ENCODE peak calls at places on chromosomes 12 and 14, in seven cellular contexts. H is CD8-positive, alpha-beta T cell; X is WTC11; Z is A549; M is AG09319; E is uterus; A is GM10248. N is an unnamed sample.

GRCh38 chr12:94961413-94961812 is 42.1 kb downstream of the NDUFA12 start:
- DNase-seq in M (no peak), X (no peak), H (no peak), Z (no peak), E (no peak), A (no peak), N (no peak)

GRCh38 chr14:53151523-53151866 is 1.6 kb downstream of the DDHD1 start:
- DNase-seq in E (no peak), M (no peak), H (no peak), A (no peak), X (no peak), Z (no peak), N (no peak)

GRCh38 chr12:28966049-28966778 is 182.9 kb upstream of the FAR2 start:
- DNase-seq in Z (no peak), E (peak), M (no peak), X (no peak), A (no peak), H (no peak), N (no peak)

GRCh38 chr14:76729953-76730505 is 31.2 kb upstream of the VASH1 start:
- DNase-seq in E (no peak), H (no peak), A (no peak), M (no peak), X (no peak), Z (no peak), N (no peak)

GRCh38 chr14:30283822-30284446 is 275.0 kb upstream of the G2E3 start:
- DNase-seq in A (peak), E (no peak), Z (peak), H (no peak), M (no peak), X (peak), N (peak)

GRCh38 chr12:27083861-27084271 is 1.5 kb upstream of the C12orf71 start:
- DNase-seq in H (no peak), X (no peak), A (no peak), E (no peak), M (no peak), Z (no peak), N (no peak)

GRCh38 chr14:82565825-82566224 is 1032.2 kb upstream of the SEL1L start:
- DNase-seq in H (no peak), Z (no peak), M (no peak), X (no peak), A (no peak), E (no peak), N (no peak)

GRCh38 chr14:101132051-101132541 is 228.6 kb upstream of the RTL1 start:
- DNase-seq in A (no peak), H (peak), E (no peak), M (no peak), Z (no peak), X (no peak), N (no peak)

GRCh38 chr12:27969901-27970390 is 2.6 kb downstream of the PTHLH start:
- DNase-seq in A (peak), M (no peak), H (no peak), X (peak), E (peak), Z (peak), N (peak)

GRCh38 chr12:79706156-79706555 is 15.4 kb upstream of the PAWR start:
- DNase-seq in A (no peak), E (no peak), M (no peak), X (no peak), H (no peak), Z (no peak), N (no peak)

DNA sequence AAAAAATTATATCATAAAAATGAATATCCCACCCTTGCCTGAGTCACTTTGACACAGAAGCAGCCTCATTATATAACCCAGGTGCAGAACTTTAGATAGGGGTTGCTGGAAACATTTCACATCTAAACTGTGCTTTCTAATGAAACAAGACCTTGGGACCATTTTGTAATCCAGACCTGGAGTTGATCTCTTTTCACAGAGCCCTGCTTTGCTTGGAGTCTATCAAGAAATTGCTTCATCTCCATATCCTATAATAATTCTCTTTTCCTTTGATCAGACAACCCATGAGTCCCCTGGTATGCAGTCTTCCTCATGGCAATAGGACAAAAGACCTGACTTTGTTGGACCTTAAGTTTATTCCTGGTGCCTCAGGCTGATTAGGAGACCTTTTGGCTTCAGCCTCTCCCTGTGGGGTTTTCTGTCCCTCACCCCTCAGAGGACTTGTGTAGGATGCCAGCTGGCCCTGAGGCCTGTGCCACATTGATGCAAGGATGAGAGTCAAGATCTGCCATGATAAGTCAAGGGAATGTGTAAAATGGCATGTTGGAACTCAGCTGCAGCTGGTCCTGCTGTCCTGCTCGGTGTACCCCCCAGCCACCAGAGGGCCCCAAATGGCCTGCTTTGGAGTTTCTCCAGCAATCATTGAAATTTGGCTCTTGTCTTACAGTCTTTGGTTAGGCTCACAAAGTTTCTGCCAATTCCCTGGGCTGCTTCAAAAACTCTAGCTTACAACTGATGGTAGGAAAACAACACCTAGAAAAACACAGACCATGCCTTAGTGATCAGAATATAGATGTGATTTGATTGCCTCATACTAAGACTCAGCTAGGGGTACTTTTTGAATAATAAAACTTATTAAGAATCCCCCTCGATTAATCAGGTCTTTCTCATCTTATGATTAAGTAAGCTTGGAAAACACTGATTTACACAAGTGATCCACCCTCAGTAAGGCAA is 76.6 kb downstream of the HSD17B6 start:
- DNase-seq in Z (peak), A (peak), H (peak), E (peak), M (no peak), X (peak), N (peak)
- TF ChIP-seq CTCF in Z (peak), A (peak), H (no peak), E (no peak), M (peak), X (peak), N (peak)

GRCh38 chr12:131020326-131020725 is 66.6 kb downstream of the ADGRD1 start:
- DNase-seq in E (no peak), M (no peak), A (no peak), Z (no peak), X (no peak), H (no peak), N (no peak)
- TF ChIP-seq CTCF in E (no peak), M (no peak), A (no peak), Z (no peak), X (no peak), H (no peak), N (no peak)

GRCh38 chr12:93184664-93185368 is 192.9 kb upstream of the NUDT4 start:
- DNase-seq in A (no peak), Z (no peak), X (no peak), M (no peak), H (no peak), E (no peak), N (no peak)
- TF ChIP-seq CTCF in A (no peak), Z (no peak), X (no peak), M (no peak), H (no peak), E (no peak), N (no peak)

GRCh38 chr14:79584679-79585078 is 626.6 kb downstream of the DIO2 start:
- DNase-seq in X (no peak), M (peak), Z (no peak), H (no peak), E (no peak), A (no peak), N (peak)
- TF ChIP-seq CTCF in X (no peak), M (peak), Z (peak), H (no peak), E (no peak), A (no peak), N (no peak)

GRCh38 chr12:96495155-96495554 is 5.8 kb downstream of the CFAP54 start:
- DNase-seq in Z (no peak), A (no peak), E (no peak), M (no peak), H (no peak), X (no peak), N (no peak)

GRCh38 chr12:96496944-96497343 is 7.6 kb downstream of the CFAP54 start:
- DNase-seq in M (no peak), A (no peak), Z (no peak), E (no peak), H (no peak), X (no peak), N (no peak)

GRCh38 chr12:96495841-96496545 is 6.6 kb downstream of the CFAP54 start:
- DNase-seq in Z (no peak), E (no peak), M (no peak), A (peak), X (no peak), H (no peak), N (no peak)

GRCh38 chr12:96500686-96501085 is 11.3 kb downstream of the CFAP54 start:
- DNase-seq in E (no peak), X (no peak), M (no peak), H (no peak), A (no peak), Z (no peak), N (peak)

GRCh38 chr12:96497800-96498199 is 8.4 kb downstream of the CFAP54 start:
- DNase-seq in E (no peak), H (no peak), M (no peak), A (no peak), Z (no peak), X (no peak), N (no peak)
- TF ChIP-seq CTCF in E (no peak), H (no peak), M (no peak), A (no peak), Z (no peak), X (no peak), N (no peak)

DNA sequence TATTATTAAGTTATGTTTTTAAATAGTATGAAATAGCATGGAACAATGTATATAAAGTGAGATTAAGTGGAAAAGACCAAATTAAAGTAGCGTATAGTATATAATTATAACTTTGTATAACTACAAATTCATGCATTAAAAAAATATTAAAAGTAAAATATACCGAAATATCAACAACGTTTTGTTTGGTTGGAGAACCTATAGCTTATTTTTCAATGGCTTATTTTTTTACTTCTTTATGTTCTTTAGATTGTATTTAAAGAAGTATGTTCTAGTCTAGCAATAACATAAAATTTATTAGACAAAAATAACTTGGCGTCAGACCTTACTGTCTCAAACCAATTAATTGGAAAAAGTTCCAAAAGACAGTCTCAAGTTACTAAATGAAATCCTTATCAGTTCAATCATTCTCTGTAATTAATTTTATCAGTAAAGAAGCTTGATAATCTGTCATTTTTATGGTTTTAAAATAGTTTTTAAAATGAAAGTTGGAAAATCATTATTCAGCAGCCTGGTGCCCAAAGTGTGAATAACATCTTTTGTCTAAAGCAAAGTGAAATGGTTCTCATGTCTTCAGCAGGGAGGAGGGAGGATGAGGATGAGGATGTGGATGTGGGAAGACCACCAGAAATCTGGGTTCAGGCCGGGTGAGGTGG is 46.7 kb downstream of the IRAK3 start:
- DNase-seq in X (no peak), Z (peak), A (no peak), E (no peak), M (no peak), H (no peak), N (no peak)
- TF ChIP-seq CTCF in X (no peak), Z (no peak), A (no peak), E (no peak), M (no peak), H (no peak), N (no peak)

DNA sequence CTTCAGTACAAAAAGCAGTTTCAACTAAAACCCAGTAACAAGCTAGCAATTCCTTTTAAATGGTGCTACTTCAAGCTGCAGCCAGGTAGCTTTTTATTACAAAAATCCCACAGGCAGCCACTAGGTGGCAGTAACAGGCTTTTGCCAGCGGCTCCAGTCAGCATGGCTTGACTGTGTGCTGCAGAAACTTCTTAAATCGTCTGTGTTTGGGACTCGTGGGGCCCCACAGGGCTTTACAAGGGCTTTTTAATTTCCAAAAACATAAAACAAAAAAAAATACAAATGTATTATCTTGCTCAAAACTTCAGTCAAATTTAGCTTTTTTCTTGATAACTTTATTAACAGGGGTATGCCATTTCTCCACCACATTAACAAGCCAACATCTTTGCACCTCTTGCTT is 3.6 kb upstream of the CLEC4E start:
- DNase-seq in X (peak), A (peak), M (peak), Z (peak), H (peak), E (peak), N (peak)
- TF ChIP-seq CTCF in X (peak), A (peak), M (peak), Z (peak), H (peak), E (peak), N (peak)

DNA sequence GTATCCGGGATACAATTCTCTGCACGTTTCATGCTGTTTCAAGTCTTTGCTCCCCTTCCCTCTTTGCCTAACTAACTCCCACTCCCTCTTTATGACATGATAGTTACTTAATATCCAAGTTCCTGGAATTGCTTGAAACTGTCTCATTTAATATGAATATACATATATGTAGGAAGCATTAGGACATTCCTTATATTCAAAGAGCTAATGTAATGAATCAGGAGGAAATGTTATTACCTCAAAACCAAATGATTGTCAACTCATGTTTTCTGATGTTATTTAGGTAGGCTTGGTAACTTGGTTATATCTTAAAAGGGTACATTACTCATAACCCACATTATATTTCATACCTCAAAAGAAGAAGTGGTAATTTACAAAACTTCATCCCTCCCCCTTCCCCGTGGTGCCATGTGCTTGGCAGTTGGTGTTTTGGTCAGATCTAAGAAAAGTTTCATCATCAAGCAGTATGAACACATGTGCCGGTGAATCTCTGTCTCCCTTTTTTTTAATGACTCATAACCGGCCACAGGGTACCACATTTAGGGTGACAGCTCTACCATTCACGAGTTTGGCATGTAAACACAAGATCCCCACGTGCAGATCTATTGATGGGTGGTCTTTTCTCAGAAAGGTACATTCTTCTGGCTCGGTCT is 56.5 kb downstream of the HCAR2 start:
- DNase-seq in H (peak), X (no peak), E (no peak), M (peak), Z (no peak), A (peak), N (no peak)
- TF ChIP-seq CTCF in H (no peak), X (no peak), E (no peak), M (no peak), Z (no peak), A (no peak), N (no peak)

DNA sequence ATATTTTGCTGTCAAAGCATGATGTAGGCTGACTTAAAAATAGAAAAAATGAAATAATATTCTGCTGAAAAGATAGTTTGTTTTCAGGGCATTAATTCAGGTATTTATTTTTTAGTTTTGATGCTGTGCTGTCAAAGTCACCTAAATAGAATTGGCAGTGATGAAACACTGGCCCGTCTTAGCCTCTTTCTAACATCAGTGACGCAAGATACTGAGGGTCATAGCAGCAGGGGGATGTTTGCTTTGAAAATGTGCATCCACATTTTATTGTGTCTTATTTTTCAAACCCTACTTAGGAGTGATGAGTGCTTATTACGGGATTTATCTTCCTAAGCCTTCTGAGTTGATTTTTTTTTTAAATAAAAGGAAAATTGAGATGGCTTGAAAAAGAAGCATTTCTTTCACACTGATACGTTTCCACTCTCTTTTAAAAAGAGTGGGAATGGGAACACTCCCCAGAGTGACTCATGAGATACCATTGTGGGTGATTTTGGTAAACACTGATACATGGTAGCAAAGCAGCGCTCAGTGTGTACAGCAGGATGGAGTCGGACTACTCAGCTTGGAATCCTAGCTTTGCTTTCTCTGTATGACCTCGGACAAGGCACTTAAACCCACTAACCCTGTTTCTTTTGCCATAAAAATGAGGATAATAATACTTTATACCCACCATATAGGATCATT is 290.8 kb downstream of the ERC1 start:
- DNase-seq in E (no peak), Z (no peak), M (peak), A (no peak), X (no peak), H (no peak), N (no peak)
- TF ChIP-seq CTCF in E (no peak), Z (no peak), M (no peak), A (no peak), X (no peak), H (no peak), N (no peak)

GRCh38 chr12:25824729-25825128 is 133.8 kb upstream of the RASSF8 start:
- DNase-seq in M (no peak), H (no peak), X (no peak), Z (no peak), E (no peak), A (no peak), N (no peak)
- TF ChIP-seq CTCF in M (no peak), H (no peak), X (no peak), Z (no peak), E (no peak), A (no peak), N (no peak)